ENCODE peak calls at places on chromosomes 3 and 15, in seven cellular contexts. One of them, this sample, is unnamed.

GRCh38 chr3:82676356-82677026 is 915.0 kb upstream of the GBE1 start:
- DNase-seq in endothelial cell: no peak
- DNase-seq in natural killer cell: no peak
- DNase-seq in H9: no peak
- DNase-seq in RWPE1: no peak
- DNase-seq in AG04449: no peak
- DNase-seq in cardiac muscle cell: no peak
- DNase-seq in this sample: no peak

GRCh38 chr3:74332165-74332564 is 282.3 kb downstream of the CNTN3 start:
- DNase-seq in endothelial cell: no peak
- DNase-seq in natural killer cell: no peak
- DNase-seq in H9: no peak
- DNase-seq in RWPE1: no peak
- DNase-seq in AG04449: no peak
- DNase-seq in cardiac muscle cell: no peak
- DNase-seq in this sample: no peak

GRCh38 chr3:40597441-40597840 is 72.7 kb downstream of the ZNF621 start:
- DNase-seq in endothelial cell: no peak
- DNase-seq in natural killer cell: no peak
- DNase-seq in H9: no peak
- DNase-seq in RWPE1: peak
- DNase-seq in AG04449: no peak
- DNase-seq in cardiac muscle cell: no peak
- DNase-seq in this sample: no peak

GRCh38 chr3:6821411-6821810 is 39.5 kb upstream of the GRM7 start:
- DNase-seq in endothelial cell: no peak
- DNase-seq in natural killer cell: no peak
- DNase-seq in H9: no peak
- DNase-seq in RWPE1: no peak
- DNase-seq in AG04449: no peak
- DNase-seq in cardiac muscle cell: no peak
- DNase-seq in this sample: no peak

GRCh38 chr15:74400313-74400850 is 32.9 kb upstream of the CYP11A1 start:
- DNase-seq in endothelial cell: no peak
- DNase-seq in natural killer cell: no peak
- DNase-seq in H9: no peak
- DNase-seq in RWPE1: no peak
- DNase-seq in AG04449: no peak
- DNase-seq in cardiac muscle cell: no peak
- DNase-seq in this sample: no peak

GRCh38 chr3:191331443-191331842 is 1.1 kb upstream of the UTS2B start:
- DNase-seq in endothelial cell: no peak
- DNase-seq in natural killer cell: no peak
- DNase-seq in H9: no peak
- DNase-seq in RWPE1: peak
- DNase-seq in AG04449: no peak
- DNase-seq in cardiac muscle cell: no peak
- DNase-seq in this sample: no peak

GRCh38 chr3:170741756-170742530 is 128.1 kb downstream of the RPL22L1 start:
- DNase-seq in endothelial cell: no peak
- DNase-seq in natural killer cell: no peak
- DNase-seq in H9: no peak
- DNase-seq in RWPE1: peak
- DNase-seq in AG04449: no peak
- DNase-seq in cardiac muscle cell: no peak
- DNase-seq in this sample: no peak

GRCh38 chr3:153165211-153165815 is 3.3 kb downstream of the RAP2B start:
- DNase-seq in endothelial cell: no peak
- DNase-seq in natural killer cell: no peak
- DNase-seq in H9: no peak
- DNase-seq in RWPE1: no peak
- DNase-seq in AG04449: no peak
- DNase-seq in cardiac muscle cell: no peak
- DNase-seq in this sample: no peak

GRCh38 chr3:128497305-128498126 is 4.5 kb upstream of the GATA2 start:
- DNase-seq in endothelial cell: peak
- DNase-seq in natural killer cell: peak
- DNase-seq in H9: peak
- DNase-seq in RWPE1: peak
- DNase-seq in AG04449: no peak
- DNase-seq in cardiac muscle cell: peak
- DNase-seq in this sample: peak

GRCh38 chr3:126345231-126345630 is 12.0 kb downstream of the KLF15 start:
- DNase-seq in endothelial cell: no peak
- DNase-seq in natural killer cell: peak
- DNase-seq in H9: no peak
- DNase-seq in RWPE1: no peak
- DNase-seq in AG04449: no peak
- DNase-seq in cardiac muscle cell: no peak
- DNase-seq in this sample: no peak

GRCh38 chr15:68055224-68055705 is 1.1 kb downstream of the PIAS1 start:
- DNase-seq in endothelial cell: peak
- DNase-seq in natural killer cell: peak
- DNase-seq in H9: no peak
- DNase-seq in RWPE1: peak
- DNase-seq in AG04449: no peak
- DNase-seq in cardiac muscle cell: peak
- DNase-seq in this sample: no peak

GRCh38 chr3:155416500-155417118 is 123.1 kb upstream of the STRIT1 start:
- DNase-seq in endothelial cell: no peak
- DNase-seq in natural killer cell: no peak
- DNase-seq in H9: no peak
- DNase-seq in RWPE1: peak
- DNase-seq in AG04449: no peak
- DNase-seq in cardiac muscle cell: no peak
- DNase-seq in this sample: no peak

GRCh38 chr3:127820871-127821853 is 1.2 kb downstream of the MGLL start:
- DNase-seq in endothelial cell: no peak
- DNase-seq in natural killer cell: no peak
- DNase-seq in H9: no peak
- DNase-seq in RWPE1: no peak
- DNase-seq in AG04449: no peak
- DNase-seq in cardiac muscle cell: no peak
- DNase-seq in this sample: no peak

GRCh38 chr15:60859996-60860494 is 369.1 kb downstream of the RORA start:
- DNase-seq in endothelial cell: no peak
- DNase-seq in natural killer cell: no peak
- DNase-seq in H9: no peak
- DNase-seq in RWPE1: no peak
- DNase-seq in AG04449: peak
- DNase-seq in cardiac muscle cell: no peak
- DNase-seq in this sample: no peak

GRCh38 chr15:26670116-26670515 is 102.8 kb downstream of the GABRB3 start:
- DNase-seq in endothelial cell: no peak
- DNase-seq in natural killer cell: no peak
- DNase-seq in H9: no peak
- DNase-seq in RWPE1: no peak
- DNase-seq in AG04449: no peak
- DNase-seq in cardiac muscle cell: no peak
- DNase-seq in this sample: no peak

GRCh38 chr3:76134166-76134565 is 348.8 kb upstream of the ZNF717 start:
- DNase-seq in endothelial cell: no peak
- DNase-seq in natural killer cell: no peak
- DNase-seq in H9: no peak
- DNase-seq in RWPE1: peak
- DNase-seq in AG04449: no peak
- DNase-seq in cardiac muscle cell: no peak
- DNase-seq in this sample: no peak

GRCh38 chr15:68510558-68510957 is 68.2 kb upstream of the CORO2B start:
- DNase-seq in endothelial cell: no peak
- DNase-seq in natural killer cell: no peak
- DNase-seq in H9: no peak
- DNase-seq in RWPE1: no peak
- DNase-seq in AG04449: no peak
- DNase-seq in cardiac muscle cell: no peak
- DNase-seq in this sample: no peak

GRCh38 chr3:142888099-142888483 is 792 bp downstream of the PCOLCE2 start:
- DNase-seq in endothelial cell: peak
- DNase-seq in natural killer cell: no peak
- DNase-seq in H9: peak
- DNase-seq in RWPE1: peak
- DNase-seq in AG04449: no peak
- DNase-seq in cardiac muscle cell: peak
- DNase-seq in this sample: no peak

GRCh38 chr3:126490619-126491018 is 14.9 kb upstream of the ZXDC start:
- DNase-seq in endothelial cell: no peak
- DNase-seq in natural killer cell: no peak
- DNase-seq in H9: peak
- DNase-seq in RWPE1: no peak
- DNase-seq in AG04449: no peak
- DNase-seq in cardiac muscle cell: no peak
- DNase-seq in this sample: no peak

GRCh38 chr15:69088300-69088965 is 72.0 kb upstream of the GLCE start:
- DNase-seq in endothelial cell: no peak
- DNase-seq in natural killer cell: no peak
- DNase-seq in H9: peak
- DNase-seq in RWPE1: no peak
- DNase-seq in AG04449: no peak
- DNase-seq in cardiac muscle cell: no peak
- DNase-seq in this sample: no peak

DNA sequence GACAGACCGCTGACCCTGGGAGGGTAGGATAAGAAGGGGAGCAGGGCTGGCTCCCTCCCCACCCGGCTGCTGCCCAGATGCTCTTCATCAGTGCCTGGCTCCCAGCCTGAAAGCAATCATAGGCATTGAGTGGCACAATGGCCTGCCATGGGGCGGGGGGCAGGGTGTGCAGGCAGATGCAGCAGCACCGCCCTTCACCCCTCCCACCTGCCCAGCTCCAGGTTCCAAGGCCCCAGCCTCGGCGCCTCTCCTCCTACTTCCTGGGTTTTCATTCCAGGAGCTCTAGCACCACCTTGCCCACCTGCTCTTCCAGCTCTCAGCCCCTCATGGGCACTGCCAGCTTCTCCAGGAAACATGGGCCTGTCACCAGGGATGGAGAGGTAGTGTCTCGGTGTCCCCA is 101.7 kb downstream of the MEGF11 start:
- DNase-seq in endothelial cell: no peak
- DNase-seq in natural killer cell: no peak
- DNase-seq in H9: peak
- DNase-seq in RWPE1: no peak
- DNase-seq in AG04449: no peak
- DNase-seq in cardiac muscle cell: no peak
- DNase-seq in this sample: no peak
- TF ChIP-seq CTCF in endothelial cell: no peak
- TF ChIP-seq CTCF in natural killer cell: no peak
- TF ChIP-seq CTCF in H9: peak
- TF ChIP-seq CTCF in RWPE1: no peak
- TF ChIP-seq CTCF in AG04449: no peak
- TF ChIP-seq CTCF in cardiac muscle cell: no peak
- TF ChIP-seq CTCF in this sample: no peak

GRCh38 chr15:101121511-101122090 is 130.2 kb downstream of the CHSY1 start:
- DNase-seq in endothelial cell: peak
- DNase-seq in natural killer cell: peak
- DNase-seq in H9: peak
- DNase-seq in RWPE1: no peak
- DNase-seq in AG04449: no peak
- DNase-seq in cardiac muscle cell: peak
- DNase-seq in this sample: peak
- TF ChIP-seq CTCF in endothelial cell: no peak
- TF ChIP-seq CTCF in natural killer cell: peak
- TF ChIP-seq CTCF in H9: peak
- TF ChIP-seq CTCF in RWPE1: no peak
- TF ChIP-seq CTCF in AG04449: peak
- TF ChIP-seq CTCF in cardiac muscle cell: peak
- TF ChIP-seq CTCF in this sample: peak

GRCh38 chr3:11853450-11853849 is 6.8 kb upstream of the TAMM41 start:
- DNase-seq in endothelial cell: no peak
- DNase-seq in natural killer cell: no peak
- DNase-seq in H9: no peak
- DNase-seq in RWPE1: no peak
- DNase-seq in AG04449: no peak
- DNase-seq in cardiac muscle cell: no peak
- DNase-seq in this sample: no peak

GRCh38 chr3:11846281-11847034 is at the start of gene TAMM41:
- DNase-seq in endothelial cell: peak
- DNase-seq in natural killer cell: peak
- DNase-seq in H9: peak
- DNase-seq in RWPE1: peak
- DNase-seq in AG04449: peak
- DNase-seq in cardiac muscle cell: peak
- DNase-seq in this sample: peak

GRCh38 chr3:11847607-11848006 is 922 bp upstream of the TAMM41 start:
- DNase-seq in endothelial cell: no peak
- DNase-seq in natural killer cell: no peak
- DNase-seq in H9: no peak
- DNase-seq in RWPE1: no peak
- DNase-seq in AG04449: no peak
- DNase-seq in cardiac muscle cell: no peak
- DNase-seq in this sample: no peak

GRCh38 chr3:11847035-11847394 is 330 bp upstream of the TAMM41 start:
- DNase-seq in endothelial cell: no peak
- DNase-seq in natural killer cell: no peak
- DNase-seq in H9: no peak
- DNase-seq in RWPE1: no peak
- DNase-seq in AG04449: no peak
- DNase-seq in cardiac muscle cell: no peak
- DNase-seq in this sample: no peak

DNA sequence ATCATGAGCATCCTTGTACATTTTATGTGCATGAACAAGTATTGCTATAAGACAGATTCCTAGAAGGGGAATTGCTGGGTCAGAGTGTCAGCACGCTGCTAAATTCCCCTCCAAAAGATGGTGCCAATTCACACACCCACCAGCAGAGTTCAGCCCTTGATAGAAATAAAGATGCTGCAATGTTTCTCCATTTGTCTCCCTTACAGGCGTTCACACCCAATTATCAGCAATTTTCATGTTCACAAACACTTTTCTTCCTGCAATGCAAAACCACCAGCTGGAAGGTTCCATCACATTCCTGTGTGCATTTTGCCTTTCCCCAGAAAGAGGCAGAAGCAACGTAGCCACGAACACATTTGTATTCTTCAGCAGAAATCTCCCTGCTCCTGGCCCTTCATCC is 3.3 kb upstream of the TAMM41 start:
- DNase-seq in endothelial cell: no peak
- DNase-seq in natural killer cell: no peak
- DNase-seq in H9: no peak
- DNase-seq in RWPE1: no peak
- DNase-seq in AG04449: no peak
- DNase-seq in cardiac muscle cell: no peak
- DNase-seq in this sample: no peak
- TF ChIP-seq CTCF in endothelial cell: no peak
- TF ChIP-seq CTCF in natural killer cell: no peak
- TF ChIP-seq CTCF in H9: peak
- TF ChIP-seq CTCF in RWPE1: no peak
- TF ChIP-seq CTCF in AG04449: no peak
- TF ChIP-seq CTCF in cardiac muscle cell: no peak
- TF ChIP-seq CTCF in this sample: no peak

GRCh38 chr3:136546718-136547117 is 205.5 kb downstream of the STAG1 start:
- DNase-seq in endothelial cell: no peak
- DNase-seq in natural killer cell: no peak
- DNase-seq in H9: no peak
- DNase-seq in RWPE1: no peak
- DNase-seq in AG04449: no peak
- DNase-seq in cardiac muscle cell: peak
- DNase-seq in this sample: no peak
- TF ChIP-seq CTCF in endothelial cell: peak
- TF ChIP-seq CTCF in natural killer cell: peak
- TF ChIP-seq CTCF in H9: peak
- TF ChIP-seq CTCF in RWPE1: no peak
- TF ChIP-seq CTCF in AG04449: no peak
- TF ChIP-seq CTCF in cardiac muscle cell: peak
- TF ChIP-seq CTCF in this sample: peak